ENCODE peak calls at places on chromosomes 1 and 21, in seven cellular contexts. B is tibial nerve, U is cardiac muscle cell, I is mucosa of descending colon, X is lower lobe of right lung, H is thyroid gland, Q is uterus. Y is an unnamed sample.

GRCh38 chr1:183077107-183077506 is 53.9 kb downstream of the LAMC1 start:
- DNase-seq in I (no peak), X (no peak), U (no peak), B (no peak), Q (no peak), H (no peak), Y (no peak)

GRCh38 chr1:7810395-7810794 is 26.3 kb downstream of the PER3 start:
- DNase-seq in B (no peak), I (no peak), U (no peak), X (no peak), H (no peak), Q (no peak), Y (no peak)

GRCh38 chr1:19055001-19055400 is 98.5 kb upstream of the IFFO2 start:
- DNase-seq in H (no peak), X (no peak), Q (no peak), B (no peak), I (no peak), U (no peak), Y (no peak)

GRCh38 chr1:112805155-112805853 is 90.2 kb upstream of the PPM1J start:
- DNase-seq in X (no peak), B (no peak), I (no peak), Q (no peak), H (no peak), U (no peak), Y (no peak)

GRCh38 chr1:225999912-226000337 is 782 bp upstream of the SDE2 start:
- DNase-seq in Q (no peak), X (no peak), B (no peak), U (no peak), H (no peak), I (no peak), Y (no peak)

GRCh38 chr1:166032901-166033371 is 133.9 kb downstream of the FAM78B start:
- DNase-seq in X (no peak), Q (no peak), U (no peak), I (no peak), B (no peak), H (peak; percentile 5), Y (no peak)

GRCh38 chr1:65535981-65536380 is 115.5 kb downstream of the LEPR start:
- DNase-seq in H (no peak), B (no peak), X (no peak), U (no peak), Q (no peak), I (no peak), Y (no peak)

GRCh38 chr1:207873055-207873890 is 37.7 kb downstream of the CD34 start:
- DNase-seq in U (peak; percentile 15), B (no peak), Q (no peak), H (no peak), I (no peak), X (peak; percentile 60), Y (no peak)

GRCh38 chr1:171267391-171267790 is 19.1 kb downstream of the FMO1 start:
- DNase-seq in H (no peak), B (no peak), X (no peak), Q (no peak), U (no peak), I (no peak), Y (no peak)

GRCh38 chr1:220962031-220962751 is 82.9 kb downstream of the HLX start:
- DNase-seq in X (no peak), B (peak; percentile 25), U (no peak), H (no peak), I (no peak), Q (no peak), Y (no peak)

GRCh38 chr1:175385316-175385715 is 192.7 kb upstream of the KIAA0040 start:
- DNase-seq in H (no peak), Q (no peak), X (no peak), I (no peak), B (no peak), U (no peak), Y (no peak)

GRCh38 chr21:38349111-38349746 is 92.4 kb downstream of the KCNJ15 start:
- DNase-seq in U (no peak), H (peak; percentile 80), X (no peak), Q (no peak), I (no peak), B (no peak), Y (no peak)

GRCh38 chr1:60503216-60503615 is 429.6 kb upstream of the C1orf87 start:
- DNase-seq in B (no peak), H (no peak), Q (no peak), U (no peak), I (no peak), X (no peak), Y (no peak)

DNA sequence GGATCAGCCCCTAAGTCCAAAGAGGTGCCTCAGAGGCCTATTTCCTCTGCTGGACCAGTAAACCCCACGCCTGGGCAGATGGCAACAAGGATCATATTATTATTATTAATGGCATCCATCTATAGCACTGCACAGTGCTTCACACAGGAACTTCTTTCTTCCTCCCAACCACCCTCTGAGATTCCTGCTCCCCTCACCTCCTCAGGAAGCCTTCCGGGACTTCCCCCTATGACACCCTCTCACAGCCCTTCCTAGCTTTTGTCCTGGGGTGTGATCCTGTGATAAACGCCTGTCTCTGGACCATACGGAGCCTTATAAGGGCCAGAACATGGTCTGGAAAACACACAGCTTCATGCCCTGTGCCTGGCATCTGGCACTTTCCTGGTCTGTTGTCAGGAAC is 3.2 kb downstream of the FBXO2 start:
- DNase-seq in X (no peak), B (no peak), I (no peak), Q (no peak), U (no peak), H (no peak), Y (no peak)
- H3K4me3 ChIP-seq in X (peak overlapping the region; percentile 42), B (no peak overlapping the region), I (no peak overlapping the region), Q (no peak overlapping the region), U (no peak overlapping the region), H (no peak overlapping the region), Y (no peak overlapping the region)

DNA sequence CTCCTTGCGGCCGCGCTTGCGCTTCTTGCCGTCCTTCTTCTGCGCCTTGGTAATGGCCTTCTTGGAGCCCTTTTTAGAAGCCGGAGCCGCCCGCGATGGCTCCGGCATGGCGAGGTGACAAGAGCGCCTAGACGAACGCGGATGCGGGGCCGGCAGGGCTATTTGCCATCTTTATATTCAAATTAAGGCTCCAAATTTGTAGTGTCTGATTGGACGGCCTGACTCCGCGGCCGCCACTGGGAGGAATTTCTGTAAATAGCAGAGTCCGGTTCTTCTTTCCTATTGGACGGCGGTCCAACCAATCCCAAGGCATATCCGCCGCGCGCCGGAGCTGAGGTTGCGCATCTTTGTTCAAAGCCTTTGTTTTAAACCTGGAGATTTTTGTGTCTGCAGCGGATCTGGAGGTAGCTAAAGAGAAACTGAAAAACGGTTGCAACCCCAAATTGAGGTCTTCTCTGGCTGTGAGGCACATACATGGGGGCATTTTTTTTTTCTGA is 22.6 kb upstream of the RNF187 start:
- DNase-seq in U (peak; percentile 87), X (peak; percentile 65), I (peak; percentile 67), B (peak; percentile 47), Q (peak; percentile 44), H (peak; percentile 42), Y (peak; percentile 87)
- H3K4me3 ChIP-seq in U (peak overlapping the region; percentile 39), X (peak overlapping the region; percentile 25), I (no peak overlapping the region), B (peak overlapping the region; percentile 23), Q (peak overlapping the region; percentile 13), H (no peak overlapping the region), Y (no peak overlapping the region)

GRCh38 chr1:92953491-92953890 is 7.8 kb downstream of the DIPK1A start:
- DNase-seq in H (no peak), X (no peak), U (no peak), I (no peak), B (no peak), Q (no peak), Y (no peak)

GRCh38 chr1:92948071-92948470 is 13.2 kb downstream of the DIPK1A start:
- DNase-seq in X (no peak), H (no peak), B (no peak), Q (no peak), I (no peak), U (no peak), Y (no peak)

GRCh38 chr1:92952714-92953113 is 8.5 kb downstream of the DIPK1A start:
- DNase-seq in U (no peak), Q (no peak), H (no peak), X (no peak), I (no peak), B (no peak), Y (no peak)

GRCh38 chr1:92949937-92950817 is 11.1 kb downstream of the DIPK1A start:
- DNase-seq in I (no peak), U (no peak), X (no peak), Q (no peak), H (no peak), B (no peak), Y (no peak)

DNA sequence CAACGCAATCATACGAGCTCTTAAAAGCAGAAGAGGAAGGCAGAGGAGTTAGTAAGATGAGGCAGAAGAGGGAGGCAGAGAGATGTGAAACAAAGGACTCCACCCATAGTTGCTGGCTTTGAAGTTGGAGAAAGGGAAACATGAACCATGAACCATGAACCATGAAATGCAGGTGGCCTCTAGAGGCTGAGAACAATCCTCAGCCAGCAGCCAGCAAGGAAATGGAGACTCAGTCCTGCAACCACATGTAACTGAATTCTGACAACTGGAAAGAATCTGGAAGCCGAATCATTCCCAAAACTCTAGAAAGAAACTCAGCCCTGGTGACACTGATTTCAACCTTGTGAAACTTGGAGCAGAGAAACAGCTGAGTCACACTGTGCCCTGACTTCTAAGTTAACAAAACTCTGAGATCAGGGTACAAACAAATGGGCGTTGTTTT is 10.1 kb downstream of the DIPK1A start:
- DNase-seq in I (no peak), H (no peak), B (no peak), Q (no peak), U (no peak), X (no peak), Y (no peak)
- H3K4me3 ChIP-seq in I (no peak overlapping the region), H (no peak overlapping the region), B (no peak overlapping the region), Q (no peak overlapping the region), U (no peak overlapping the region), X (no peak overlapping the region), Y (no peak overlapping the region)

GRCh38 chr1:237779356-237779755 is 111.4 kb downstream of the ZP4 start:
- DNase-seq in Q (no peak), B (no peak), H (no peak), U (no peak), X (no peak), I (no peak), Y (no peak)

GRCh38 chr1:237772014-237772413 is 118.7 kb downstream of the ZP4 start:
- DNase-seq in I (no peak), B (no peak), H (no peak), Q (no peak), U (no peak), X (no peak), Y (no peak)

GRCh38 chr1:237769916-237770315 is 120.8 kb downstream of the ZP4 start:
- DNase-seq in Q (no peak), X (no peak), U (no peak), H (no peak), B (no peak), I (no peak), Y (no peak)

GRCh38 chr1:237774246-237774645 is 116.5 kb downstream of the ZP4 start:
- DNase-seq in H (no peak), Q (no peak), X (no peak), I (no peak), U (no peak), B (no peak), Y (no peak)
- H3K4me3 ChIP-seq in H (no peak overlapping the region), Q (no peak overlapping the region), X (no peak overlapping the region), I (no peak overlapping the region), U (no peak overlapping the region), B (no peak overlapping the region), Y (no peak overlapping the region)

Y was measured in kidney.